ENCODE peak calls at places on chromosomes 12 and 14, in four cellular contexts. One of them, this sample, is unnamed.

GRCh38 chr12:80936642-80937390 is 918 bp downstream of the LIN7A start:
- DNase-seq in SK-N-SH: peak
- DNase-seq in HCT116: peak
- DNase-seq in K562: no peak
- DNase-seq in this sample: peak

GRCh38 chr12:130764073-130764472 is 48.0 kb upstream of the RIMBP2 start:
- DNase-seq in SK-N-SH: no peak
- DNase-seq in HCT116: peak
- DNase-seq in K562: peak
- DNase-seq in this sample: no peak

GRCh38 chr12:89733579-89734201 is 25.1 kb upstream of the ATP2B1 start:
- DNase-seq in SK-N-SH: no peak
- DNase-seq in HCT116: no peak
- DNase-seq in K562: peak
- DNase-seq in this sample: no peak

GRCh38 chr12:116534341-116535121 is 24.6 kb upstream of the MAP1LC3B2 start:
- DNase-seq in SK-N-SH: peak
- DNase-seq in HCT116: no peak
- DNase-seq in K562: peak
- DNase-seq in this sample: peak

GRCh38 chr12:119486599-119487154 is 106.9 kb upstream of the TMEM233 start:
- DNase-seq in SK-N-SH: peak
- DNase-seq in HCT116: no peak
- DNase-seq in K562: no peak
- DNase-seq in this sample: no peak

GRCh38 chr12:53223391-53224267 is 8.4 kb downstream of the RARG start:
- DNase-seq in SK-N-SH: peak
- DNase-seq in HCT116: no peak
- DNase-seq in K562: peak
- DNase-seq in this sample: no peak

GRCh38 chr14:61418749-61419148 is 97.4 kb downstream of the PRKCH start:
- DNase-seq in SK-N-SH: no peak
- DNase-seq in HCT116: no peak
- DNase-seq in K562: peak
- DNase-seq in this sample: no peak

GRCh38 chr14:79587194-79587593 is 624.1 kb downstream of the DIO2 start:
- DNase-seq in SK-N-SH: no peak
- DNase-seq in HCT116: no peak
- DNase-seq in K562: no peak
- DNase-seq in this sample: no peak

GRCh38 chr12:43332977-43333649 is 218.9 kb downstream of the ADAMTS20 start:
- DNase-seq in SK-N-SH: peak
- DNase-seq in HCT116: no peak
- DNase-seq in K562: no peak
- DNase-seq in this sample: no peak

GRCh38 chr14:74785056-74785613 is 22.0 kb downstream of the YLPM1 start:
- DNase-seq in SK-N-SH: no peak
- DNase-seq in HCT116: no peak
- DNase-seq in K562: no peak
- DNase-seq in this sample: no peak

GRCh38 chr12:105659355-105660075 is 329.0 kb downstream of the C12orf75 start:
- DNase-seq in SK-N-SH: no peak
- DNase-seq in HCT116: no peak
- DNase-seq in K562: no peak
- DNase-seq in this sample: no peak

GRCh38 chr12:127241056-127241830 is 1025.7 kb upstream of the TMEM132C start:
- DNase-seq in SK-N-SH: no peak
- DNase-seq in HCT116: no peak
- DNase-seq in K562: no peak
- DNase-seq in this sample: no peak

GRCh38 chr12:49146406-49146805 is 15.2 kb upstream of the TUBA1B start:
- DNase-seq in SK-N-SH: no peak
- DNase-seq in HCT116: no peak
- DNase-seq in K562: no peak
- DNase-seq in this sample: no peak

GRCh38 chr12:99658950-99659349 is 11.4 kb downstream of the GARIN6 start:
- DNase-seq in SK-N-SH: no peak
- DNase-seq in HCT116: peak
- DNase-seq in K562: no peak
- DNase-seq in this sample: no peak
- TF ChIP-seq CTCF in SK-N-SH: peak
- TF ChIP-seq CTCF in HCT116: peak
- TF ChIP-seq CTCF in K562: no peak
- TF ChIP-seq CTCF in this sample: no peak

DNA sequence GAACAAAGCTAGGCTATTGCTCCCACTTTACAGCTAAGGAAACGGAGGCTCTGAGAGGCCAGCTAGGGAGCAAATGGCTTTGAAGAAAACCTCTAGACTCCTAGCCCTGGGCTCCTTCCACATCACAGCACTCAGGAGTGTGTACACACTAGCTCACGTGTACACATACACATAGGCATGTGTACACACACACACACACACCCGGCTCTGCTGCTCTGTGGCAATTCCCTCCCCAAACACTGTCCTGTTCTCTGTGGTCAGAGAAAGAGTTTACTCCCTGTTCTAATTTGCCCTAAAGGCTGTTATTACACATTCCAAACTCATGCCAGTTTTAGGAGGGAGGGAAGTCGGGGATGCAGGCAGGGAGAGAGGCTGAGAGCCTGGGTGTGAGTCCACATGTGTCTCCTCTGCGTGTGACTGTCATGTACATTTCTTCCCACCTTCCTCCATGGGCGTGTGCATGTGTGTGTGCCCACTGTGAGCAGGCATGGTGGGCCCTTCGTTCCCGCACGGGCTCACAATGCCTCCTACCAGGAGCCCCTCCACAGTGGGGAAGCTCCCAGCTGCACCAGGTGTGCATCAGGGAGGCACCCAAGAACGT is 14.2 kb downstream of the TRPV4 start:
- DNase-seq in SK-N-SH: no peak
- DNase-seq in HCT116: no peak
- DNase-seq in K562: no peak
- DNase-seq in this sample: no peak
- H3K9ac ChIP-seq in SK-N-SH: no peak
- H3K9ac ChIP-seq in HCT116: no peak
- H3K9ac ChIP-seq in K562: no peak
- H3K9ac ChIP-seq in this sample: no peak

DNA sequence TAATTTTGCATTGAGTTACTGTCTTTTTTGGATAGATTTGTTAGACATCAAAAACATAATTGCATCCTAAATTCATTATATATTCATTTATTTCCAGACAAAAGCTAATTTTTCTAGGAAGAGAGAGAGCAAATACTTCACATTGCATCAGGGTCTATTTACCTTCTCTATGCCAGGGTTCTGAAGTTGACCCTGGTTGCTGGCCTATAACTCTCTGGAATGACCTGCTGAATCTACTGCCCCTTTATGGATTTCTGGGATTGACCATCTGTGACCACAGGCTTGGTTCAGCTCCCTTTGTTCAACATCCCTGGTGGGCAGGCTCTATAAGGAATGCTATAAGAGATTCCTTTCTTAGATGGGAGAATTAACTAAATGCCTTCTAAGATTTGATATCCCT is 414.8 kb upstream of the STXBP6 start:
- DNase-seq in SK-N-SH: no peak
- DNase-seq in HCT116: no peak
- DNase-seq in K562: no peak
- DNase-seq in this sample: no peak
- TF ChIP-seq JUND in SK-N-SH: no peak
- TF ChIP-seq JUND in HCT116: no peak
- TF ChIP-seq JUND in K562: no peak
- TF ChIP-seq JUND in this sample: no peak

DNA sequence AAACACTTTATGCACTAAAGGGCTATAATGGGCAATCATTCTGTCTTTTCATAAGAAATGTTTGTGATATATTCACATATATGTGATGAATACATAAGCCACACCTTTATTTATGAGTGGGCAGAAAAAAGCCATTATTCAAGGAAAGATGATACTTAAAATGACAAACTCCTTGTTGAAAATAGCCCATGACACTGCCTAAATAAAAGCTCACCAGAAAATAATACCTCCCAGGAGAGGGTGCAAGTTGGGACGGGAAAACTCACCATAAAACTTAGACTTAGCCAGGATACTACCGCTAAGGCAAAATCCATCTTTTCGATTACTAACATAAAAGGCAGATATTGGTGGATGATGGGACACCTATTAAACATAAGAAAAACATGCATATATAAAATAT is 35.8 kb upstream of the BBS10 start:
- DNase-seq in SK-N-SH: no peak
- DNase-seq in HCT116: no peak
- DNase-seq in K562: no peak
- DNase-seq in this sample: no peak
- TF ChIP-seq CTCF in SK-N-SH: no peak
- TF ChIP-seq CTCF in HCT116: no peak
- TF ChIP-seq CTCF in K562: no peak
- TF ChIP-seq CTCF in this sample: no peak

GRCh38 chr12:93319523-93320045 is 58.1 kb upstream of the NUDT4 start:
- DNase-seq in SK-N-SH: no peak
- DNase-seq in HCT116: no peak
- DNase-seq in K562: no peak
- DNase-seq in this sample: no peak
- H3K9ac ChIP-seq in SK-N-SH: no peak
- H3K9ac ChIP-seq in HCT116: no peak
- H3K9ac ChIP-seq in K562: no peak
- H3K9ac ChIP-seq in this sample: no peak

GRCh38 chr12:83827193-83827592 is 1085.4 kb downstream of the SLC6A15 start:
- DNase-seq in SK-N-SH: no peak
- DNase-seq in HCT116: no peak
- DNase-seq in K562: no peak
- DNase-seq in this sample: no peak

GRCh38 chr12:83821967-83822366 is 1090.6 kb downstream of the SLC6A15 start:
- DNase-seq in SK-N-SH: no peak
- DNase-seq in HCT116: no peak
- DNase-seq in K562: no peak
- DNase-seq in this sample: no peak

GRCh38 chr12:83827860-83828259 is 1084.7 kb downstream of the SLC6A15 start:
- DNase-seq in SK-N-SH: no peak
- DNase-seq in HCT116: no peak
- DNase-seq in K562: no peak
- DNase-seq in this sample: no peak

GRCh38 chr12:83826112-83826511 is 1086.5 kb downstream of the SLC6A15 start:
- DNase-seq in SK-N-SH: peak
- DNase-seq in HCT116: peak
- DNase-seq in K562: peak
- DNase-seq in this sample: peak

GRCh38 chr12:83823386-83824045 is 1089.1 kb downstream of the SLC6A15 start:
- DNase-seq in SK-N-SH: peak
- DNase-seq in HCT116: peak
- DNase-seq in K562: peak
- DNase-seq in this sample: peak
- TF ChIP-seq JUND in SK-N-SH: no peak
- TF ChIP-seq JUND in HCT116: no peak
- TF ChIP-seq JUND in K562: no peak
- TF ChIP-seq JUND in this sample: no peak

GRCh38 chr12:1518763-1519516 is 75.4 kb downstream of the FBXL14 start:
- DNase-seq in SK-N-SH: no peak
- DNase-seq in HCT116: peak
- DNase-seq in K562: peak
- DNase-seq in this sample: no peak

GRCh38 chr12:1517734-1518485 is 76.5 kb downstream of the FBXL14 start:
- DNase-seq in SK-N-SH: no peak
- DNase-seq in HCT116: no peak
- DNase-seq in K562: no peak
- DNase-seq in this sample: no peak

GRCh38 chr12:1518486-1518762 is 76.0 kb downstream of the FBXL14 start:
- DNase-seq in SK-N-SH: no peak
- DNase-seq in HCT116: no peak
- DNase-seq in K562: no peak
- DNase-seq in this sample: no peak

GRCh38 chr12:1515428-1515827 is 79.0 kb downstream of the FBXL14 start:
- DNase-seq in SK-N-SH: no peak
- DNase-seq in HCT116: no peak
- DNase-seq in K562: no peak
- DNase-seq in this sample: no peak

GRCh38 chr12:1517007-1517406 is 77.4 kb downstream of the FBXL14 start:
- DNase-seq in SK-N-SH: peak
- DNase-seq in HCT116: no peak
- DNase-seq in K562: no peak
- DNase-seq in this sample: peak
- TF ChIP-seq CTCF in SK-N-SH: peak
- TF ChIP-seq CTCF in HCT116: peak
- TF ChIP-seq CTCF in K562: peak
- TF ChIP-seq CTCF in this sample: peak